ENCODE peak calls at places on chromosomes 5 and 9, in five cellular contexts. Y is IMR-90, Q is DND-41, W is fibroblast of lung, K is colonic mucosa. S is an unnamed sample.
A peak's percentile ranks its signal among the peaks of the same experiment; 100 is the strongest.

GRCh38 chr9:87551692-87552303 is 54.1 kb downstream of the DAPK1 start:
- DNase-seq in W (no peak), K (no peak), Q (no peak), Y (no peak), S (no peak)

GRCh38 chr5:119307170-119307569 is 48.6 kb upstream of the TNFAIP8 start:
- DNase-seq in Y (no peak), W (no peak), Q (no peak), K (no peak), S (no peak)

GRCh38 chr9:81108391-81108790 is 581.0 kb downstream of the TLE1 start:
- DNase-seq in Y (peak; percentile 46), W (peak; percentile 40), K (no peak), Q (no peak), S (no peak)

GRCh38 chr5:172123269-172123692 is 64.7 kb downstream of the STK10 start:
- DNase-seq in Q (no peak), W (peak; percentile 61), Y (peak; percentile 67), K (peak; percentile 66), S (peak; percentile 44)

GRCh38 chr5:179187681-179188575 is 127.8 kb downstream of the ZNF354C start:
- DNase-seq in Y (no peak), K (no peak), W (no peak), Q (no peak), S (no peak)

GRCh38 chr5:83567741-83568530 is 96.4 kb downstream of the VCAN start:
- DNase-seq in Q (no peak), Y (peak; percentile 93), K (no peak), W (peak; percentile 98), S (peak; percentile 81)

GRCh38 chr5:75116836-75117235 is 64.5 kb upstream of the GCNT4 start:
- DNase-seq in Q (no peak), K (no peak), Y (no peak), W (no peak), S (no peak)

GRCh38 chr9:91954841-91955471 is 4.9 kb upstream of the ROR2 start:
- DNase-seq in Y (peak; percentile 91), Q (peak; percentile 10), K (peak; percentile 77), W (peak; percentile 88), S (peak; percentile 16)

GRCh38 chr9:130557077-130557468 is 22.3 kb upstream of the FUBP3 start:
- DNase-seq in W (no peak), K (no peak), Q (no peak), Y (no peak), S (no peak)

GRCh38 chr5:178247481-178248456 is 15.2 kb upstream of the PHYKPL start:
- DNase-seq in W (no peak), K (no peak), Q (no peak), Y (no peak), S (no peak)

GRCh38 chr9:14451949-14452348 is 138.0 kb upstream of the NFIB start:
- DNase-seq in Q (no peak), K (no peak), Y (no peak), W (no peak), S (no peak)

GRCh38 chr5:92421937-92422336 is 1038.8 kb upstream of the ARRDC3 start:
- DNase-seq in Q (no peak), K (no peak), W (peak; percentile 13), Y (no peak), S (no peak)

GRCh38 chr5:158988987-158989624 is 110.6 kb downstream of the EBF1 start:
- DNase-seq in W (no peak), K (no peak), Y (no peak), Q (no peak), S (no peak)

GRCh38 chr9:133112361-133113026 is 8.5 kb downstream of the RALGDS start:
- DNase-seq in Y (no peak), K (no peak), Q (no peak), W (no peak), S (no peak)

GRCh38 chr9:109315480-109315879 is 5.4 kb downstream of the EPB41L4B start:
- DNase-seq in Y (no peak), K (no peak), W (no peak), Q (no peak), S (no peak)

GRCh38 chr5:17305964-17306725 is 88.7 kb downstream of the BASP1 start:
- DNase-seq in Y (peak; percentile 84), K (peak; percentile 67), W (peak; percentile 93), Q (no peak), S (no peak)

GRCh38 chr5:127442085-127442484 is 75.4 kb upstream of the PRRC1 start:
- DNase-seq in W (no peak), Y (peak; percentile 2), K (no peak), Q (no peak), S (peak; percentile 14)

GRCh38 chr5:100746730-100747129 is 156.4 kb downstream of the ST8SIA4 start:
- DNase-seq in W (no peak), Q (no peak), Y (no peak), K (no peak), S (no peak)

GRCh38 chr5:56711191-56711590 is 104.2 kb upstream of the MAP3K1 start:
- DNase-seq in W (peak; percentile 78), Y (peak; percentile 47), K (no peak), Q (no peak), S (no peak)

GRCh38 chr9:136081826-136082495 is 13.1 kb downstream of the NACC2 start:
- DNase-seq in Q (no peak), W (no peak), Y (no peak), K (no peak), S (no peak)

GRCh38 chr5:1470762-1471211 is 25.5 kb upstream of the SLC6A3 start:
- DNase-seq in W (no peak), Y (no peak), Q (no peak), K (no peak), S (no peak)

GRCh38 chr5:168611163-168611562 is 32.0 kb upstream of the PANK3 start:
- DNase-seq in K (no peak), Q (no peak), Y (peak; percentile 21), W (peak; percentile 52), S (no peak)

GRCh38 chr5:160799160-160799559 is 52.9 kb downstream of the ATP10B start:
- DNase-seq in K (no peak), Q (no peak), Y (no peak), W (no peak), S (no peak)

GRCh38 chr9:100028201-100028784 is 70.5 kb downstream of the ERP44 start:
- DNase-seq in Y (peak; percentile 76), K (peak; percentile 72), Q (peak; percentile 58), W (peak; percentile 62), S (no peak)

GRCh38 chr9:70324963-70325362 is 66.2 kb downstream of the SMC5 start:
- DNase-seq in Q (no peak), Y (peak; percentile 89), K (no peak), W (peak; percentile 41), S (no peak)

GRCh38 chr9:116087751-116088194 is 65.8 kb upstream of the PAPPA start:
- DNase-seq in Y (peak; percentile 85), K (no peak), W (peak; percentile 85), Q (no peak), S (no peak)

GRCh38 chr5:172567843-172568242 is 73.2 kb upstream of the NEURL1B start:
- DNase-seq in K (no peak), W (no peak), Y (no peak), Q (no peak), S (no peak)

DNA sequence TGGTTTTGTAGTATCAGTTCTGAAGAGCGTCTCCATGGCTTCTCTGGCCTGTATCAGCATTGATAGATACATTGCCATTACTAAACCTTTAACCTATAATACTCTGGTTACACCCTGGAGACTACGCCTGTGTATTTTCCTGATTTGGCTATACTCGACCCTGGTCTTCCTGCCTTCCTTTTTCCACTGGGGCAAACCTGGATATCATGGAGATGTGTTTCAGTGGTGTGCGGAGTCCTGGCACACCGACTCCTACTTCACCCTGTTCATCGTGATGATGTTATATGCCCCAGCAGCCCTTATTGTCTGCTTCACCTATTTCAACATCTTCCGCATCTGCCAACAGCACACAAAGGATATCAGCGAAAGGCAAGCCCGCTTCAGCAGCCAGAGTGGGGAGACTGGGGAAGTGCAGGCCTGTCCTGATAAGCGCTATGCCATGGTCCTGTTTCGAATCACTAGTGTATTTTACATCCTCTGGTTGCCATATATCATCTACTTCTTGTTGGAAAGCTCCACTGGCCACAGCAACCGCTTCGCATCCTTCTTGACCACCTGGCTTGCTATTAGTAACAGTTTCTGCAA is 1.5 kb downstream of the GPR21 start:
- DNase-seq in Q (no peak), Y (no peak), K (no peak), W (no peak), S (no peak)
- H3K9ac ChIP-seq in Q (no peak overlapping the region), Y (no peak overlapping the region), K (peak overlapping the region; percentile 19), W (no peak overlapping the region), S (no peak overlapping the region)

GRCh38 chr5:135458921-135459331 is 6.8 kb upstream of the TIFAB start:
- DNase-seq in Q (no peak), K (peak; percentile 74), W (peak; percentile 58), Y (peak; percentile 35), S (no peak)
- H3K27ac ChIP-seq in Q (no peak overlapping the region), K (no peak overlapping the region), W (no peak overlapping the region), Y (no peak overlapping the region), S (no peak overlapping the region)

GRCh38 chr9:12674961-12675360 is 18.2 kb upstream of the TYRP1 start:
- DNase-seq in K (no peak), Y (no peak), Q (no peak), W (no peak), S (no peak)

GRCh38 chr9:12680341-12680740 is 12.8 kb upstream of the TYRP1 start:
- DNase-seq in K (no peak), W (peak; percentile 70), Y (peak; percentile 55), Q (no peak), S (peak; percentile 89)

GRCh38 chr9:12681620-12682019 is 11.6 kb upstream of the TYRP1 start:
- DNase-seq in W (peak; percentile 81), K (no peak), Y (peak; percentile 67), Q (no peak), S (no peak)

GRCh38 chr9:12684923-12685468 is 8.2 kb upstream of the TYRP1 start:
- DNase-seq in Y (peak; percentile 29), K (no peak), Q (no peak), W (peak; percentile 66), S (no peak)

DNA sequence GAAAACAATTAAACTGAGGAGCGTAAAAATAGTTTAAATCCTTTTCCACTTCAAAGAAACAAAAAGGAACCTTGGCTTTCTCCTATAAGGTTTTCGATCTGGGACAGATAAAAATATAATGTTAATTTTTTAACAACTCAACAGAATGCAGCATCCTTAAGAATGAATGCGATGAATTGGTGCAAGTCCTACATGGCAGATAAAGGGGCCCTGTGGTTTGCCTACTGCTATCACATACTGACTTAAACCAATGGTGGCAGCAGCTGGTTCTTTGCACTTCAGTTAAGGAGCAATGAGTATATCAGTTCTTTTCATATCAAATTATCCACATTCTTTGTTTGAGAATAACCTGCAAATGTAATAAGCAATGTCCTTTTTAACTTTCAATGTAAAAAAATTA is 12.4 kb upstream of the TYRP1 start:
- DNase-seq in K (no peak), W (no peak), Y (no peak), Q (no peak), S (no peak)
- H3K9ac ChIP-seq in K (no peak overlapping the region), W (no peak overlapping the region), Y (no peak overlapping the region), Q (no peak overlapping the region), S (peak overlapping the region; percentile 65)

DNA sequence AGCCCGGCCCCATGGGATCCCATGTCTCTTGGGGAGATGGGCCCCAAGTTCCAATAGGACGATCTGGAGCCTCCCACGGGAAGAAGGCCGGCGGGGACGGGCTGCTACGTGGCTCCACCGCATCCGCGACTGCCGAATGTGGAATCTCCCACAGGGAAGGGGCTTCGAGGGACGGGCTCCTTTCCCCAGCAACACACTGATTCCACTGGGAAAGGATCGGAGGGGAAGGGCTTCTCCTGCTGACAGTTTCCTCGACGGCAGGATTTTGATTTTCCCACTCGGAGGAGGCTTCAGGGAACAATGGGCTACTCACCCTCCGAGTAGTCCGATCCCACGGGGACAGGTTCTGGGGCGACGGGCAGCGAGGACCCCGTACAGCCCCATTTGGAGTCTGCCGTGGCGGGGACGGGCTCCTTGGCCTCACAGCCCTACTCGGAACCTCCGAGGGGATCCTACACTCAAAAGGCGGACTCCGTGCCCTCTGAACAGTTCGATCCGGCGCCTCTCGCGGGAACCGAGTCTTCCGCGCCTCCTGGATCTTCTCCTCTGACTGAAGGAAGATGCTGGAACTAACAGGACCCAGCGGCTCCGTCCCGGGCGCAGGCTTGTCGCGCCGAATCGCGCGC is 1.3 kb downstream of the PROB1 start:
- DNase-seq in W (no peak), Q (no peak), K (no peak), Y (no peak), S (no peak)
- H3K27ac ChIP-seq in W (no peak overlapping the region), Q (peak overlapping the region; percentile 99), K (no peak overlapping the region), Y (no peak overlapping the region), S (no peak overlapping the region)